ENCODE peak calls at places on chromosomes 11 and 22, in seven cellular contexts. X is uterus, A is colonic mucosa, J is astrocyte, C is SK-N-MC, F is HCT116, K is MM.1S. I is an unnamed sample.

GRCh38 chr11:35907648-35908431 is 36.0 kb upstream of the LDLRAD3 start:
- DNase-seq in X (peak; percentile 87), A (no peak), J (peak; percentile 55), C (no peak), F (peak; percentile 54), K (no peak), I (no peak)

GRCh38 chr11:69212121-69213110 is 56.7 kb downstream of the SMIM38 start:
- DNase-seq in X (no peak), A (no peak), J (no peak), C (no peak), F (no peak), K (no peak), I (peak; percentile 79)

GRCh38 chr11:34855021-34855753 is 61.0 kb downstream of the APIP start:
- DNase-seq in X (no peak), A (peak; percentile 60), J (no peak), C (no peak), F (no peak), K (no peak), I (no peak)

GRCh38 chr11:36540998-36541397 is 26.8 kb upstream of the RAG1 start:
- DNase-seq in X (no peak), A (peak; percentile 53), J (peak; percentile 24), C (no peak), F (peak; percentile 38), K (peak; percentile 78), I (no peak)

GRCh38 chr22:20647586-20648305 is 126.2 kb upstream of the SERPIND1 start:
- DNase-seq in X (no peak), A (no peak), J (no peak), C (no peak), F (no peak), K (no peak), I (peak; percentile 46)

GRCh38 chr11:5701184-5701583 is 11.6 kb downstream of the TRIM22 start:
- DNase-seq in X (no peak), A (no peak), J (no peak), C (no peak), F (no peak), K (no peak), I (no peak)

GRCh38 chr11:27907534-27907933 is 200.4 kb downstream of the KIF18A start:
- DNase-seq in X (no peak), A (no peak), J (no peak), C (no peak), F (no peak), K (peak; percentile 11), I (no peak)

GRCh38 chr22:50146440-50147228 is 23.9 kb upstream of the PANX2 start:
- DNase-seq in X (peak; percentile 54), A (peak; percentile 64), J (peak; percentile 41), C (no peak), F (peak; percentile 32), K (no peak), I (no peak)

GRCh38 chr11:86421976-86422770 is 47.5 kb downstream of the CCDC81 start:
- DNase-seq in X (no peak), A (no peak), J (no peak), C (no peak), F (no peak), K (no peak), I (no peak)

GRCh38 chr11:44592125-44592643 is 26.7 kb downstream of the CD82 start:
- DNase-seq in X (no peak), A (no peak), J (no peak), C (no peak), F (no peak), K (no peak), I (no peak)

GRCh38 chr11:86812981-86813380 is 12.6 kb downstream of the PRSS23 start:
- DNase-seq in X (no peak), A (no peak), J (no peak), C (no peak), F (no peak), K (no peak), I (no peak)

GRCh38 chr11:9399466-9399865 is 15.0 kb downstream of the IPO7 start:
- DNase-seq in X (no peak), A (no peak), J (peak; percentile 37), C (no peak), F (no peak), K (no peak), I (no peak)

GRCh38 chr11:16191852-16192240 is 164.5 kb downstream of the SOX6 start:
- DNase-seq in X (no peak), A (no peak), J (no peak), C (no peak), F (no peak), K (no peak), I (no peak)

GRCh38 chr11:27468643-27469332 is 3.8 kb downstream of the LGR4 start:
- DNase-seq in X (no peak), A (peak; percentile 40), J (peak; percentile 75), C (no peak), F (no peak), K (no peak), I (no peak)

GRCh38 chr11:74237541-74237940 is 66.5 kb downstream of the PPME1 start:
- DNase-seq in X (no peak), A (no peak), J (no peak), C (no peak), F (no peak), K (no peak), I (no peak)
- H3K36me3 ChIP-seq in X (no peaks in the 10 kb centered on the region), A (peaks cover 5% of the 10 kb centered on the region), J (peaks cover 22% of the 10 kb centered on the region), C (peaks cover 62% of the 10 kb centered on the region), F (peaks cover 41% of the 10 kb centered on the region), K (no peaks in the 10 kb centered on the region), I (no peaks in the 10 kb centered on the region)

GRCh38 chr22:29883831-29884139 is 811 bp downstream of the MTMR3 start:
- DNase-seq in X (no peak), A (no peak), J (peak; percentile 2), C (no peak), F (no peak), K (no peak), I (no peak)

GRCh38 chr22:29886601-29887000 is 3.6 kb downstream of the MTMR3 start:
- DNase-seq in X (no peak), A (no peak), J (no peak), C (no peak), F (no peak), K (no peak), I (no peak)

GRCh38 chr22:29885610-29886009 is 2.6 kb downstream of the MTMR3 start:
- DNase-seq in X (no peak), A (no peak), J (no peak), C (no peak), F (no peak), K (no peak), I (no peak)

GRCh38 chr22:29890760-29891159 is 7.8 kb downstream of the MTMR3 start:
- DNase-seq in X (no peak), A (no peak), J (no peak), C (no peak), F (no peak), K (no peak), I (no peak)

DNA sequence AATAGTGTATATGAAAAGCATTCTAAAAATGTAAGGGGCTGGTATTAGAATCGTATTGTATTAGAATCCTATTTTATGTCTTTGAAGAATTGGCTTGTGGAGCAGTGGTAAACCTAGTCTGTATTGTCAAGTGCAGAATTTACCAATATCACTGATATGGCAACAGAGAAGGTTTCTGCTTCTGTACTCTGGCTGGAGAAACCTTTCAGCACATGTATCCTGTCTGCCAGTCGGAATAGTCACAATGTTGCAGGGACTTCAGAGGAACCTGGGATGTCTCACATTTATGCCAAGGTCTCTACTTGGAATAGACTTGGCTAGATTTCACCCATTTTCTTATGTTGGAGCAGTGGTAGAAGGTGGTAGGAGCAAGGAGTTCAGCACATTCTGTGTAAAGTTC is 4.4 kb downstream of the MTMR3 start:
- DNase-seq in X (no peak), A (no peak), J (no peak), C (no peak), F (no peak), K (no peak), I (no peak)
- H3K27ac ChIP-seq in X (no peak overlapping the region), A (no peak overlapping the region), J (no peak overlapping the region), C (no peak overlapping the region), F (no peak overlapping the region), K (no peak overlapping the region), I (no peak overlapping the region)

DNA sequence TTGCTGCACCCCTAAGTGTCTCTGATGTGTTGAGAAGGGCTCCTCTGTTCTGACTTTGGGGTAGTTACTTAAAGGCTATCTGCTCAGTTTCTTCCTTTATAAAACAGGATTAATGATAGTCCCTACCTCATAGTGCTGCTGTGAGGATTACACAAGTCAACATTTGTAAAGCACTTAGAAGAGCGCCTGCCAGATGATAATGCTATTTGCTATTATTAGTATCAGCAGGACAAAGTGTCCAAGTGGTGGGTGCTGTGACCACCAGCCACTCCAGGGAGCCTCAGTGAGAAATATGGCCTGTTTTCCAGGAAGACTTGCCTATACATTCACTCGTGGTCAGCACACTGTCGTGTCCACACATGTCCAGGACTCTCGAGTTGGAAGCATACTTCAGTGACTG is 16.2 kb downstream of the POU2F3 start:
- DNase-seq in X (no peak), A (no peak), J (no peak), C (no peak), F (no peak), K (no peak), I (no peak)
- H3K36me3 ChIP-seq in X (no peaks in the 10 kb centered on the region), A (no peaks in the 10 kb centered on the region), J (no peaks in the 10 kb centered on the region), C (no peaks in the 10 kb centered on the region), F (no peaks in the 10 kb centered on the region), K (no peaks in the 10 kb centered on the region), I (no peaks in the 10 kb centered on the region)

GRCh38 chr22:46353483-46354105 is 18.1 kb downstream of the TRMU start:
- DNase-seq in X (no peak), A (no peak), J (no peak), C (no peak), F (no peak), K (no peak), I (no peak)
- H3K27ac ChIP-seq in X (no peak overlapping the region), A (no peak overlapping the region), J (no peak overlapping the region), C (no peak overlapping the region), F (peak overlapping the region; percentile 53), K (no peak overlapping the region), I (no peak overlapping the region)

DNA sequence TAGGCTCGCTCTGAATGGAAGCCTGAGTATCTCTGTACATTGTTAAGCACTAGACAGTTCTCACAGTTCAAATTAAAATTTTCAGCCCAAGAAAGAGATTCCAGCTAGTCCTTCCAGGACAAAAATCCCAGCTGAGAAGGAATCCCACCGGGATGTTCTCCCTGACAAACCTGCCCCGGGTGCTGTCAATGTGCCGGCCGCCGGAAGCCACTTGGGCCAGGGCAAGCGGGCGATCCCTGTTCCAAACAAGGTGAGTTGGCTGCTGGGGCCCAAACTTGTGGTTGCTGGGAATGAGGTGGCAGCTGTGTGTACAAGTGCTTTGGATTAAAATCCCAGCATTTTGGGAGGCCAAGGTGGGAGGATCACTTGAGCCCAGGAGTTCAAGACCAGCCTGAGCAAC is 15.4 kb downstream of the GTSE1 start:
- DNase-seq in X (no peak), A (no peak), J (no peak), C (no peak), F (no peak), K (no peak), I (no peak)
- H3K36me3 ChIP-seq in X (no peaks in the 10 kb centered on the region), A (no peaks in the 10 kb centered on the region), J (peaks cover 6% of the 10 kb centered on the region), C (peaks cover 70% of the 10 kb centered on the region), F (peaks cover 47% of the 10 kb centered on the region), K (peaks cover 14% of the 10 kb centered on the region), I (no peaks in the 10 kb centered on the region)